ENCODE peak calls at places on chromosome 1, in five cellular contexts. Z is CD8-positive, alpha-beta T cell; H is testis; Y is AG04449; K is tibial nerve. V is an unnamed sample.

GRCh38 chr1:34122080-34122479 is 43.0 kb downstream of the CSMD2 start:
- DNase-seq in Z (no peak), H (no peak), Y (no peak), K (no peak), V (no peak)

GRCh38 chr1:5745776-5746610 is 246.2 kb downstream of the NPHP4 start:
- DNase-seq in Z (peak; percentile 76), H (peak; percentile 80), Y (peak; percentile 1), K (peak; percentile 48), V (peak; percentile 59)

GRCh38 chr1:17765444-17766411 is 10.6 kb downstream of the ACTL8 start:
- DNase-seq in Z (no peak), H (no peak), Y (peak; percentile 71), K (no peak), V (no peak)

GRCh38 chr1:24713736-24714135 is 31.5 kb upstream of the CLIC4 start:
- DNase-seq in Z (no peak), H (no peak), Y (no peak), K (no peak), V (no peak)

GRCh38 chr1:4126731-4127594 is 226.9 kb upstream of the C1orf174 start:
- DNase-seq in Z (no peak), H (no peak), Y (no peak), K (no peak), V (no peak)

GRCh38 chr1:238088891-238089290 is 198.2 kb upstream of the ZP4 start:
- DNase-seq in Z (no peak), H (no peak), Y (no peak), K (no peak), V (no peak)

GRCh38 chr1:155186266-155186954 is 12.8 kb downstream of the TRIM46 start:
- DNase-seq in Z (no peak), H (no peak), Y (no peak), K (no peak), V (peak; percentile 18)

GRCh38 chr1:184461321-184461720 is 74.5 kb downstream of the C1orf21 start:
- DNase-seq in Z (no peak), H (no peak), Y (no peak), K (no peak), V (no peak)

GRCh38 chr1:185257947-185258203 is 59.2 kb downstream of the IVNS1ABP start:
- DNase-seq in Z (no peak), H (no peak), Y (no peak), K (no peak), V (no peak)

GRCh38 chr1:17192394-17193221 is 12.3 kb upstream of the PADI1 start:
- DNase-seq in Z (peak; percentile 7), H (no peak), Y (no peak), K (no peak), V (peak; percentile 37)

GRCh38 chr1:245322673-245323072 is 167.9 kb downstream of the KIF26B start:
- DNase-seq in Z (no peak), H (no peak), Y (no peak), K (no peak), V (no peak)
- TF ChIP-seq CTCF in Z (no peak), H (no peak), Y (no peak), K (no peak), V (no peak)

DNA sequence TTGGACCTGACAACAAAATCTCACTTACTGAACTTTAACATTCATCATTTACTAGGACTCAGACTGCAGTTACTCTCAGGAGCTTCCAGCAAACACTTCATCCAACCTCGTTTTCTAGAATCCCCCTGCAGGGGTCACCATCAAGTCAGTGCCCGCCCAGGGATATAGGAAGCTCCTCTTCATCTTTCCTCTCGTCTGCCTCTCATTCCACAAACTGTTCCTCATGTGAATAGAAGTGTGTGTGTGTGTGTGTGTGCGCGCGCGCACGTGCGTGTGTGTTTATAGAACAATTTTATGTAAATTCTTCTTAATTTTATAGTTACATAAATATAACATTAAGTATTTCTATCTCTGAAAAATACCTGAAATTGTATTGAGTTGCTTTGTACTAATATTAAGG is 21.8 kb upstream of the ABCD3 start:
- DNase-seq in Z (no peak), H (no peak), Y (no peak), K (no peak), V (no peak)
- TF ChIP-seq CTCF in Z (no peak), H (no peak), Y (no peak), K (no peak), V (no peak)

DNA sequence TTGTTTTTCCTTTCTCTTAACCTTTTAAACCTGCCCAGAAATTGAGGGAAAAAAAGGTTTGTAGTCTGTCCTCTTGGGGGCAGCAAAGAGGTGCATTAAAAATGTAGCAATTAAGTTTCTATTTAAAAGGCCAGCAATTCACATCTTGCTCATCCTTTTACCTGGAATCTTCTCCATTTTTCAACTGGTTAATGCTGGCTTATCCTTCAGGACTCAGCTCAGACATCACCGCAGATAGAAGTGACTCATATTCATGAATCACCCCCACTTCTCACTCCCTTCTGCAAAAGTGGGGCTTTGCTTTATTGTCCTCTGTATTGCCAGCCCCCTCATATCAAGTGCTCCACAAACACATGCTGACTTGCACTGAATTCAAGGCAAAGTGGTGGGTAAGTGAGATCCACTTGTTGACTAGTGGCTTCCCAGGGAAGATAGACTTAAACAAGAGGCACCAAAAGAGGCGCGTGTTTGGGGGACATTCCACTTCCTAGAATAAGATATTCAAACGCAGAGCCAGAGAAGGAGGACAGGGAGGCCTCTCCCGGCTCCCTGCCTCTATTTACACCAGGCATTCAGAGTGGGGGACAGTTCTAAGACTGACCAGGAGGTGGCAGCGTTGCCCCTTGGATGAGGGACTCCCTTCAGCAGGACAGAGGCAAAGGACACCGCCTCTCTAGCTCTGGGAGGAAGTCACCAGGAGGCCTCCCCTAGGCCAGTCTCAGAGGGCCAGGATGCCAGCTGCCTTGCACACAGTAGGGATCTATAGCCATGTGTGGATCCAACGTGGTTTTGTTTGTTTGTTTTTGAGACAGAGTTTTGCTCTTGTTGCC is 23.2 kb upstream of the ZNF648 start:
- DNase-seq in Z (peak; percentile 83), H (peak; percentile 94), Y (no peak), K (peak; percentile 94), V (peak; percentile 84)
- TF ChIP-seq CTCF in Z (peak; percentile 74), H (peak; percentile 72), Y (peak; percentile 80), K (peak; percentile 89), V (peak; percentile 87)

DNA sequence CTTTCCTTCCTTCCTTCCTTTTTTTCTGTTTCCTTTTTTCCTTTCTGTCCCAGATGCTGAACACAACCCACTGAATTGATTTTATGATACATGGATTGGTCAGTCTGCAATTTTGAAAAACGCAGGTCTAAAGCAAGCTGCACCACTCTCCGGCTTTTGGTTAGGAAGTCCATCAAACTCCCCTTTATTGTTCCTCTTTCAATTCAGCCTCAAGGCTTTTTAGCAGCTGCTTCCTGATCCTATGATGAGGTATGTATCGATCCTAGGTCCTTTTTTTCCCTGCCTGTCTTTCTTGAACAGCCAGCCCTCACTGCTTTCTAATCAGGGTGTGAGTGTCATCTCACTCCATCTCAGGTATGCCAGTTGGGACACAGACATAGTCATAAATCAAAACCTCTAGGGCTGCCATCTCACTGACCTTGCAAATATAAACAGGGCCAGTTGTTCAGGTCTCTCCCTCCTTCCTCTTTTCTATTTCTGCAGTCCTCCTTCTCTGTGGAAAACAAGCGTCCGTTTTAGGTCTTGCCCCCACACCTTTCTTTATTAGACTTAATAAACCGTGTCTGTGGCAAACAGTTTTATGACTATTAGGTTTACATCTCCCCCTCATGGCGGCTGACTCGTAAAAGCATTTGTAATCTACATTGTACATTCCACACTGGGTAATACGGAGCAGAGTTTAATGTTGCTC is 11.4 kb downstream of the STYXL2 start:
- DNase-seq in Z (no peak), H (no peak), Y (no peak), K (no peak), V (no peak)
- TF ChIP-seq CTCF in Z (no peak), H (no peak), Y (no peak), K (no peak), V (no peak)

GRCh38 chr1:37174876-37175275 is 140.6 kb upstream of the GRIK3 start:
- DNase-seq in Z (no peak), H (no peak), Y (no peak), K (no peak), V (no peak)

GRCh38 chr1:37171651-37172050 is 137.3 kb upstream of the GRIK3 start:
- DNase-seq in Z (no peak), H (no peak), Y (no peak), K (no peak), V (no peak)

GRCh38 chr1:37176269-37176668 is 142.0 kb upstream of the GRIK3 start:
- DNase-seq in Z (no peak), H (no peak), Y (no peak), K (no peak), V (no peak)

GRCh38 chr1:37175666-37176215 is 141.4 kb upstream of the GRIK3 start:
- DNase-seq in Z (no peak), H (no peak), Y (no peak), K (no peak), V (no peak)

GRCh38 chr1:37177230-37177864 is 143.0 kb upstream of the GRIK3 start:
- DNase-seq in Z (no peak), H (peak; percentile 65), Y (no peak), K (no peak), V (no peak)
- TF ChIP-seq CTCF in Z (no peak), H (peak; percentile 11), Y (no peak), K (no peak), V (no peak)

GRCh38 chr1:27109103-27109822 is 45.7 kb downstream of the SLC9A1 start:
- DNase-seq in Z (no peak), H (no peak), Y (no peak), K (no peak), V (peak; percentile 56)
- TF ChIP-seq CTCF in Z (no peak), H (no peak), Y (peak; percentile 6), K (no peak), V (peak; percentile 22)